ENCODE peak calls at places on chromosomes 2 and 18, in seven cellular contexts. N is endothelial cell, U is sciatic nerve, M is GM04504, Y is D341Med, T is C1 segment of cervical spinal cord, X is KBM-7. G is an unnamed sample.

GRCh38 chr2:196076778-196077568 is 8.3 kb upstream of the DNAH7 start:
- DNase-seq in N (no peak), U (no peak), M (no peak), Y (no peak), T (no peak), X (no peak), G (no peak)

GRCh38 chr2:64268330-64268729 is 124.1 kb upstream of the PELI1 start:
- DNase-seq in N (no peak), U (no peak), M (no peak), Y (no peak), T (no peak), X (no peak), G (no peak)

GRCh38 chr2:128502638-128503246 is 184.1 kb upstream of the HS6ST1 start:
- DNase-seq in N (no peak), U (peak), M (no peak), Y (no peak), T (no peak), X (no peak), G (no peak)

GRCh38 chr2:85768713-85769112 is 14.9 kb downstream of the ATOH8 start:
- DNase-seq in N (no peak), U (peak), M (no peak), Y (peak), T (no peak), X (no peak), G (no peak)

GRCh38 chr2:74095629-74096028 is 52.1 kb downstream of the BOLA3 start:
- DNase-seq in N (no peak), U (no peak), M (no peak), Y (no peak), T (no peak), X (no peak), G (no peak)

GRCh38 chr2:210189452-210190143 is 18.4 kb upstream of the KANSL1L start:
- DNase-seq in N (no peak), U (no peak), M (no peak), Y (no peak), T (no peak), X (no peak), G (no peak)

GRCh38 chr2:141595531-141595930 is 535.3 kb downstream of the LRP1B start:
- DNase-seq in N (no peak), U (no peak), M (no peak), Y (no peak), T (no peak), X (no peak), G (no peak)

GRCh38 chr18:54805571-54806334 is 22.5 kb upstream of the RAB27B start:
- DNase-seq in N (no peak), U (no peak), M (no peak), Y (no peak), T (no peak), X (peak), G (no peak)

GRCh38 chr2:134882773-134883172 is 35.8 kb upstream of the CCNT2 start:
- DNase-seq in N (no peak), U (no peak), M (no peak), Y (no peak), T (no peak), X (no peak), G (no peak)

GRCh38 chr2:148967484-148967883 is 71.0 kb upstream of the LYPD6B start:
- DNase-seq in N (no peak), U (no peak), M (no peak), Y (no peak), T (no peak), X (no peak), G (no peak)

GRCh38 chr18:48975221-48975816 is 24.6 kb upstream of the SMAD7 start:
- DNase-seq in N (no peak), U (no peak), M (no peak), Y (no peak), T (no peak), X (no peak), G (no peak)

GRCh38 chr18:59140287-59140885 is 702 bp downstream of the SEC11C start:
- DNase-seq in N (peak), U (no peak), M (no peak), Y (no peak), T (no peak), X (no peak), G (no peak)

GRCh38 chr2:204748286-204748685 is 203.0 kb downstream of the PARD3B start:
- DNase-seq in N (no peak), U (no peak), M (no peak), Y (no peak), T (no peak), X (no peak), G (no peak)

GRCh38 chr2:144460981-144461766 is 58.7 kb downstream of the ZEB2 start:
- DNase-seq in N (no peak), U (peak), M (no peak), Y (no peak), T (no peak), X (no peak), G (no peak)

GRCh38 chr2:161763153-161763552 is 138.9 kb downstream of the SLC4A10 start:
- DNase-seq in N (no peak), U (no peak), M (no peak), Y (no peak), T (no peak), X (no peak), G (no peak)

GRCh38 chr2:166384774-166385173 is 9.0 kb upstream of the SCN9A start:
- DNase-seq in N (no peak), U (no peak), M (no peak), Y (no peak), T (no peak), X (peak), G (no peak)

GRCh38 chr2:43011142-43011491 is 215.3 kb downstream of the ZFP36L2 start:
- DNase-seq in N (no peak), U (no peak), M (no peak), Y (no peak), T (no peak), X (no peak), G (no peak)

GRCh38 chr2:45617496-45617895 is 6.4 kb upstream of the SRBD1 start:
- DNase-seq in N (no peak), U (no peak), M (no peak), Y (no peak), T (no peak), X (no peak), G (no peak)

GRCh38 chr2:105675841-105676240 is 68.9 kb upstream of the NCK2 start:
- DNase-seq in N (no peak), U (no peak), M (no peak), Y (no peak), T (no peak), X (no peak), G (no peak)

GRCh38 chr2:55158111-55158814 is 73.8 kb downstream of the CLHC1 start:
- DNase-seq in N (no peak), U (no peak), M (no peak), Y (no peak), T (no peak), X (peak), G (no peak)

GRCh38 chr2:128512664-128513415 is 194.2 kb upstream of the HS6ST1 start:
- DNase-seq in N (no peak), U (no peak), M (no peak), Y (no peak), T (peak), X (no peak), G (no peak)

GRCh38 chr2:129277188-129277587 is 702.3 kb upstream of the RAB6C start:
- DNase-seq in N (no peak), U (no peak), M (no peak), Y (no peak), T (no peak), X (no peak), G (no peak)

G was measured in iPS DF 19.7.